ENCODE peak calls at places on chromosomes 5 and 9, in eight cellular contexts. U is CD8-positive, alpha-beta T cell; K is CD8-positive, alpha-beta memory T cell; V is uterus; Q is A549; G is astrocyte of the cerebellum; L is IMR-90; T is BJ. I is an unnamed sample.

GRCh38 chr9:95242613-95243012 is 74.9 kb downstream of the FANCC start:
- DNase-seq in V (no peak), L (no peak), T (no peak), U (no peak), G (no peak), K (no peak), Q (no peak), I (no peak)

GRCh38 chr9:25857167-25857566 is 178.9 kb upstream of the TUSC1 start:
- DNase-seq in K (no peak), T (no peak), Q (no peak), G (no peak), V (no peak), L (no peak), U (no peak), I (no peak)

GRCh38 chr9:76438841-76439588 is 20.0 kb upstream of the GCNT1 start:
- DNase-seq in U (no peak), T (no peak), L (no peak), K (no peak), G (no peak), V (no peak), Q (no peak), I (no peak)

GRCh38 chr5:6760003-6760402 is 46.8 kb downstream of the TENT4A start:
- DNase-seq in U (no peak), V (no peak), Q (no peak), K (no peak), T (no peak), L (no peak), G (no peak), I (no peak)

GRCh38 chr5:135186662-135187522 is 152.9 kb upstream of the PITX1 start:
- DNase-seq in Q (peak; percentile 25), V (no peak), T (no peak), L (peak; percentile 33), G (no peak), U (no peak), K (no peak), I (no peak)

GRCh38 chr5:17679597-17680187 is 45.4 kb downstream of the TAF11L14 start:
- DNase-seq in L (no peak), G (no peak), K (no peak), T (no peak), U (no peak), Q (peak; percentile 17), V (no peak), I (no peak)

GRCh38 chr5:147852365-147852764 is 20.9 kb upstream of the SPINK1 start:
- DNase-seq in V (no peak), G (no peak), U (no peak), T (no peak), Q (no peak), L (no peak), K (no peak), I (no peak)

GRCh38 chr9:80885894-80886293 is 803.5 kb downstream of the TLE1 start:
- DNase-seq in G (no peak), U (no peak), T (no peak), Q (no peak), V (peak; percentile 14), K (no peak), L (no peak), I (no peak)

GRCh38 chr5:177194278-177194677 is 60.7 kb downstream of the NSD1 start:
- DNase-seq in T (peak; percentile 96), L (peak; percentile 94), G (peak; percentile 69), U (no peak), K (no peak), V (no peak), Q (peak; percentile 82), I (peak; percentile 36)

GRCh38 chr5:124289641-124290201 is 456.7 kb downstream of the ZNF608 start:
- DNase-seq in Q (no peak), K (no peak), G (no peak), V (no peak), T (no peak), L (no peak), U (no peak), I (no peak)

GRCh38 chr9:98228392-98229089 is 26.9 kb downstream of the TBC1D2 start:
- DNase-seq in U (no peak), L (no peak), Q (no peak), T (no peak), G (no peak), K (no peak), V (no peak), I (no peak)

GRCh38 chr5:95826949-95827595 is 4.5 kb upstream of the GLRX start:
- DNase-seq in L (no peak), T (no peak), K (no peak), V (no peak), Q (no peak), G (no peak), U (no peak), I (no peak)

GRCh38 chr9:86557063-86557766 is 203.0 kb upstream of the TUT7 start:
- DNase-seq in T (peak; percentile 65), Q (no peak), K (no peak), G (no peak), V (peak; percentile 67), U (no peak), L (peak; percentile 98), I (no peak)

GRCh38 chr5:127192836-127193341 is 97.7 kb upstream of the MEGF10 start:
- DNase-seq in L (no peak), G (no peak), U (no peak), K (no peak), V (no peak), T (no peak), Q (no peak), I (no peak)

GRCh38 chr9:3676766-3677165 is 151.0 kb upstream of the RFX3 start:
- DNase-seq in Q (no peak), T (no peak), L (no peak), G (no peak), K (no peak), V (no peak), U (no peak), I (no peak)

DNA sequence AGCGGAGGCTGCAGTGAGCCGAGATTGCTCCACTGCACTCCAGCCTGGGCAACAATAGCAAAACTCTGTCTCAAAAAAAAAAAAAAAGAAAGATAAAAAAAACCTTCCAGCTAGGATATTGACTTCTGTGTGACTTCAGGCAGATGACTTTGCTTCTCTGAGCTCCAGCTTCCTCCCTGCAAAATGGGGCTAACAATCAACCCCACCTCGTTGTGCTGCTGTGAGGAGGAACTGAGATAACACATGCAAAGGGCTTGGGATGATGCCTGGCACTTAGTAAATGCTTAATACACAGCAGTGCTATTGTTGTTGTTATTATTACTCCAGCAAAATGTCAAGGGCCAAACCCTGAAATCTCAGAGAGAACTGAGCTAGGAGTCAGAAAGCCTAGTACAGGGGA is 3.5 kb upstream of the CDX1 start:
- DNase-seq in K (no peak), Q (no peak), L (no peak), V (no peak), T (no peak), U (no peak), G (no peak), I (no peak)
- H3K4me3 ChIP-seq in K (no peak overlapping the region), Q (no peak overlapping the region), L (no peak overlapping the region), V (no peak overlapping the region), T (no peak overlapping the region), U (no peak overlapping the region), G (no peak overlapping the region), I (no peak overlapping the region)

GRCh38 chr9:114385412-114386181 is 2.2 kb downstream of the AKNA start:
- DNase-seq in L (peak; percentile 95), G (peak; percentile 58), K (peak; percentile 83), U (peak; percentile 89), T (peak; percentile 69), Q (peak; percentile 24), V (peak; percentile 64), I (peak; percentile 96)
- H3K4me3 ChIP-seq in L (no peak overlapping the region), G (no peak overlapping the region), K (peak overlapping the region; percentile 98), U (peak overlapping the region; percentile 89), T (no peak overlapping the region), Q (no peak overlapping the region), V (peak overlapping the region; percentile 56), I (no peak overlapping the region)

DNA sequence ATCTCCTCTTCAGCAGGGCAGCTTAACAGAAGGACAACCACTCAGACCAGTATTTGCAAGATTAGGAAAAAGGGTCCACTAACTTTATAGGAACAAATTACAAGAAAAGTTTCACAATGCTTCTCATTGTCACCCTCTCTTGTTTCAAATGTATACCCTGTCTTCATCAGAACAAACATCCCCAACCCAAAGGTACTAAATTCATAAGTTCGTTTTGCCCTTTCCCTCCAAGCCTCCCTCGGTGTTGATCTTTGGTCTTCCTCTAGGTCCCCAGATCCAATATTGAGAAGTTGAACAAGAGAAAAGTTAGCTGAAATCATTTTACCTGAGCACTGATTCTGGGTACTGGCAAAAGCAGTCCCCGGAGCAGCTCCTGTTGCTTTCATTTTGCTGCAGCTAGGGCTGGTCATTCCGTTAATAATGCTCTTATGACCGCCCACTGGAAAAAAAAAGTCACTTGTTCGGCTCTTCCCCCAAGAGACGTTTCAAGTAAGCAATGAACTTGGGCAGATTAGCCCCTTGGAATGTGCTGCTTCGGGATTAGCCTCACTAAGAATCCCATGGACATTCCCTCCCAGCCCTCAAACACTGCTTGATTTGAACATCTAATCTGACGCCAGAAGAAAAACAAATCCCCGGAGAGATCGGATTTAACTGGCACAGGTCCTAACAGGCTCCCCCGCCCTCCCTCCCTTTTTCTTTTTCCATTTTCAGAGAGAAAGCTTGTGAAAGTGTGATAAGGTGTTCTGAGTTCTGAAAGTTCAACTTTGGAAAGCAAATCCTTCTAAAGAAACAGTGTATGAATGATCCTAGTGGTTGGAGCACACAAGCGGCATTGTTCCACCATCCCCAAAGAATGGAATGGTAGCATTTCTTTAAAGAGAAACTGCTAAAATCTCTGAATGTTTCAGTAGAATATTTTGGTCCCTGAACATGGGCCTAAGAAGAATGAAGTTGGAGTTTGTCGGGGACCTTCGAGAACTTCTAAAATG is 252.5 kb downstream of the TRPM3 start:
- DNase-seq in T (no peak), U (no peak), Q (no peak), K (no peak), V (no peak), L (no peak), G (no peak), I (peak; percentile 15)
- H3K4me3 ChIP-seq in T (no peak overlapping the region), U (no peak overlapping the region), Q (no peak overlapping the region), K (no peak overlapping the region), V (peak overlapping the region; percentile 37), L (no peak overlapping the region), G (peak overlapping the region; percentile 5), I (no peak overlapping the region)

DNA sequence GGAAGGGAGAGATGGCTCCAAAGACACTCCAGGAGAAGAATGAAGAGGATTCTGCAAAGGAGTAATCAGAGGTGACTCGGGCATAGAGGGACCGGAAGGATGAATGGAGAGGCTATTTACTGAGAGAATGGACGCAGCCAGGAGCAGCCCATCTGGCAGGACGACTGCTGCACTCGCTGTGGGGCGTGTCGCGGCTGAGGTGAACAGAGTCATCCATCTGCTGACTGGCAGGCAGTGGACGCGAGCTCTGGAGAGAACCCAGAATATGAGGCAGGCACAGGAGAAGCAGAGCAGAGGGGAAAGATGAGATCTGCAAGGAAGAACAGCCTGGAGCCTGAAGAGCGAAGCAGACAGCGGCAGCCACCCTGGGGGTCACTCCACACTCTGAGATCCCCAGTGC is 16.4 kb downstream of the FGF1 start:
- DNase-seq in U (no peak), T (no peak), K (no peak), V (no peak), Q (no peak), L (no peak), G (no peak), I (no peak)
- H3K4me3 ChIP-seq in U (no peak overlapping the region), T (no peak overlapping the region), K (no peak overlapping the region), V (no peak overlapping the region), Q (no peak overlapping the region), L (no peak overlapping the region), G (no peak overlapping the region), I (no peak overlapping the region)